ENCODE peak calls at places on chromosome 16, in eight cellular contexts. I is stimulated activated naive CD4-positive, alpha-beta T cell; U is left lung; V is activated CD8-positive, alpha-beta memory T cell treated with anti-CD3 and anti-CD28 coated beads for 4 hours; L is activated T-cell treated with anti-CD3 and anti-CD28 coated beads, Interleukin-2, amount 50 U/mL, for 4 hours; K is dorsolateral prefrontal cortex; A is uterus; D is GM13977. Z is an unnamed sample.

GRCh38 chr16:1991135-1991551 is 1.4 kb downstream of the SYNGR3 start:
- DNase-seq in K (no peak), A (no peak), L (peak), D (peak), I (peak), V (no peak), U (no peak), Z (no peak)

GRCh38 chr16:4011225-4011939 is 104.9 kb downstream of the ADCY9 start:
- DNase-seq in D (no peak), L (no peak), I (no peak), U (no peak), V (no peak), K (no peak), A (no peak), Z (no peak)

GRCh38 chr16:78024159-78024558 is 1.8 kb downstream of the CLEC3A start:
- DNase-seq in I (no peak), A (no peak), L (no peak), V (no peak), U (no peak), D (no peak), K (no peak), Z (no peak)

GRCh38 chr16:74760007-74760767 is 14.4 kb downstream of the FA2H start:
- DNase-seq in I (no peak), L (no peak), A (no peak), D (peak), K (no peak), V (no peak), U (no peak), Z (peak)

GRCh38 chr16:75258807-75259141 is 7.3 kb upstream of the BCAR1 start:
- DNase-seq in K (no peak), I (no peak), V (no peak), A (peak), U (peak), L (no peak), D (no peak), Z (no peak)

GRCh38 chr16:84144301-84144858 is 597 bp downstream of the HSDL1 start:
- DNase-seq in D (peak), V (no peak), U (peak), I (peak), K (no peak), L (peak), A (no peak), Z (peak)

GRCh38 chr16:17828012-17828411 is 357.3 kb upstream of the XYLT1 start:
- DNase-seq in L (no peak), U (no peak), A (no peak), K (no peak), V (no peak), D (no peak), I (no peak), Z (no peak)

GRCh38 chr16:66121466-66121865 is 245.0 kb upstream of the CDH5 start:
- DNase-seq in I (no peak), K (no peak), D (no peak), V (no peak), A (no peak), U (no peak), L (no peak), Z (peak)

GRCh38 chr16:55408656-55409055 is 70.3 kb upstream of the MMP2 start:
- DNase-seq in L (no peak), I (no peak), K (no peak), D (no peak), A (no peak), V (no peak), U (no peak), Z (no peak)

GRCh38 chr16:424623-425081 is 797 bp upstream of the RAB11FIP3 start:
- DNase-seq in K (peak), D (no peak), U (no peak), I (no peak), V (no peak), L (no peak), A (peak), Z (peak)

GRCh38 chr16:14635394-14636145 is 2.8 kb downstream of the BFAR start:
- DNase-seq in A (no peak), L (no peak), K (no peak), D (no peak), I (no peak), U (no peak), V (no peak), Z (no peak)

GRCh38 chr16:72769876-72770275 is 278.1 kb downstream of the ZFHX3 start:
- DNase-seq in V (no peak), L (no peak), K (no peak), I (no peak), A (no peak), U (no peak), D (no peak), Z (peak)

GRCh38 chr16:86517033-86517432 is 6.7 kb downstream of the FOXF1 start:
- DNase-seq in L (no peak), V (no peak), K (no peak), A (no peak), U (no peak), D (no peak), I (no peak), Z (peak)

GRCh38 chr16:57000271-57001025 is 11.1 kb downstream of the NLRC5 start:
- DNase-seq in U (no peak), D (no peak), A (peak), I (no peak), L (peak), K (no peak), V (peak), Z (peak)

GRCh38 chr16:83661656-83662055 is 146.1 kb upstream of the HSBP1 start:
- DNase-seq in K (no peak), U (no peak), L (no peak), D (no peak), A (no peak), V (no peak), I (no peak), Z (no peak)

GRCh38 chr16:73101568-73101967 is 53.6 kb upstream of the ZFHX3 start:
- DNase-seq in I (no peak), V (no peak), L (no peak), K (no peak), D (no peak), U (no peak), A (no peak), Z (no peak)